ENCODE peak calls at places on chromosomes 1 and 21, in five cellular contexts. R, L, W, J and D are unnamed samples.
A peak's percentile ranks its signal among the peaks of the same experiment; 100 is the strongest.

GRCh38 chr1:5794279-5794678 is 197.9 kb downstream of the NPHP4 start:
- DNase-seq in R (no peak), L (no peak), W (no peak), J (no peak), D (no peak)

GRCh38 chr1:42940851-42941639 is 17.6 kb downstream of the SLC2A1 start:
- DNase-seq in R (no peak), L (no peak), W (peak; percentile 72), J (peak; percentile 100), D (peak; percentile 92)

GRCh38 chr1:111707906-111708305 is 31.3 kb downstream of the INKA2 start:
- DNase-seq in R (no peak), L (no peak), W (no peak), J (peak; percentile 29), D (peak; percentile 43)

GRCh38 chr1:37479255-37480124 is 5.1 kb downstream of the ZC3H12A start:
- DNase-seq in R (peak; percentile 87), L (peak; percentile 62), W (peak; percentile 96), J (peak; percentile 88), D (peak; percentile 93)

GRCh38 chr21:42474982-42475381 is 21.0 kb downstream of the RSPH1 start:
- DNase-seq in R (no peak), L (no peak), W (no peak), J (no peak), D (no peak)

GRCh38 chr1:118900643-118901440 is 87.3 kb downstream of the TBX15 start:
- DNase-seq in R (no peak), L (no peak), W (no peak), J (no peak), D (no peak)

GRCh38 chr1:38029725-38030511 is 16.7 kb downstream of the POU3F1 start:
- DNase-seq in R (no peak), L (no peak), W (peak; percentile 75), J (peak; percentile 78), D (peak; percentile 72)

GRCh38 chr1:111290104-111290503 is 547 bp upstream of the CHIA start:
- DNase-seq in R (no peak), L (no peak), W (no peak), J (no peak), D (no peak)

GRCh38 chr1:58746757-58747156 is 37.1 kb downstream of the JUN start:
- DNase-seq in R (no peak), L (no peak), W (no peak), J (peak; percentile 51), D (peak; percentile 46)

GRCh38 chr1:109649380-109649987 is 6.4 kb upstream of the GSTM4 start:
- DNase-seq in R (no peak), L (no peak), W (no peak), J (peak; percentile 34), D (peak; percentile 75)

GRCh38 chr1:94044290-94044790 is 76.6 kb downstream of the ABCA4 start:
- DNase-seq in R (peak; percentile 78), L (no peak), W (no peak), J (no peak), D (no peak)

GRCh38 chr1:18170444-18170843 is 62.8 kb downstream of the IGSF21 start:
- DNase-seq in R (no peak), L (no peak), W (no peak), J (no peak), D (no peak)

GRCh38 chr1:164628758-164629157 is 69.8 kb downstream of the PBX1 start:
- DNase-seq in R (no peak), L (no peak), W (no peak), J (no peak), D (no peak)

GRCh38 chr1:41963636-41964035 is 44.9 kb upstream of the HIVEP3 start:
- DNase-seq in R (no peak), L (no peak), W (no peak), J (no peak), D (peak; percentile 20)

GRCh38 chr1:220113136-220113695 is 19.3 kb downstream of the IARS2 start:
- DNase-seq in R (no peak), L (no peak), W (peak; percentile 18), J (no peak), D (peak; percentile 63)

GRCh38 chr1:109476825-109477224 is 6.9 kb upstream of the ATXN7L2 start:
- DNase-seq in R (no peak), L (no peak), W (no peak), J (no peak), D (peak; percentile 51)

GRCh38 chr1:21814241-21814918 is 2.3 kb downstream of the LDLRAD2 start:
- DNase-seq in R (no peak), L (no peak), W (peak; percentile 64), J (peak; percentile 19), D (no peak)

GRCh38 chr1:33328817-33329216 is 7.9 kb upstream of the A3GALT2 start:
- DNase-seq in R (no peak), L (no peak), W (no peak), J (no peak), D (no peak)

GRCh38 chr1:8089535-8090228 is 63.6 kb upstream of the ERRFI1 start:
- DNase-seq in R (no peak), L (no peak), W (peak; percentile 9), J (peak; percentile 58), D (peak; percentile 73)

GRCh38 chr1:51962486-51963356 is 27.8 kb downstream of the RAB3B start:
- DNase-seq in R (no peak), L (no peak), W (no peak), J (no peak), D (no peak)

GRCh38 chr1:186404454-186405051 is 28.9 kb downstream of the ODR4 start:
- DNase-seq in R (no peak), L (no peak), W (peak; percentile 47), J (peak; percentile 47), D (peak; percentile 78)

GRCh38 chr1:59422921-59423575 is 126.2 kb downstream of the FGGY start:
- DNase-seq in R (no peak), L (no peak), W (peak; percentile 57), J (no peak), D (peak; percentile 66)

GRCh38 chr1:8091691-8092090 is 65.6 kb upstream of the ERRFI1 start:
- DNase-seq in R (no peak), L (no peak), W (no peak), J (peak; percentile 69), D (no peak)

GRCh38 chr1:229768232-229768631 is 142.2 kb downstream of the URB2 start:
- DNase-seq in R (no peak), L (no peak), W (no peak), J (no peak), D (no peak)

GRCh38 chr1:226672217-226672838 is 66.8 kb downstream of the ITPKB start:
- DNase-seq in R (no peak), L (no peak), W (no peak), J (no peak), D (no peak)

GRCh38 chr1:227786673-227787512 is 28.6 kb upstream of the PRSS38 start:
- DNase-seq in R (no peak), L (no peak), W (no peak), J (no peak), D (no peak)

GRCh38 chr1:85279463-85280080 is 3.1 kb upstream of the BCL10 start:
- DNase-seq in R (no peak), L (no peak), W (no peak), J (no peak), D (no peak)
- H3K4me3 ChIP-seq in R (no peak overlapping the region), L (no peak overlapping the region), W (no peak overlapping the region), J (no peak overlapping the region), D (peak overlapping the region; percentile 21)

DNA sequence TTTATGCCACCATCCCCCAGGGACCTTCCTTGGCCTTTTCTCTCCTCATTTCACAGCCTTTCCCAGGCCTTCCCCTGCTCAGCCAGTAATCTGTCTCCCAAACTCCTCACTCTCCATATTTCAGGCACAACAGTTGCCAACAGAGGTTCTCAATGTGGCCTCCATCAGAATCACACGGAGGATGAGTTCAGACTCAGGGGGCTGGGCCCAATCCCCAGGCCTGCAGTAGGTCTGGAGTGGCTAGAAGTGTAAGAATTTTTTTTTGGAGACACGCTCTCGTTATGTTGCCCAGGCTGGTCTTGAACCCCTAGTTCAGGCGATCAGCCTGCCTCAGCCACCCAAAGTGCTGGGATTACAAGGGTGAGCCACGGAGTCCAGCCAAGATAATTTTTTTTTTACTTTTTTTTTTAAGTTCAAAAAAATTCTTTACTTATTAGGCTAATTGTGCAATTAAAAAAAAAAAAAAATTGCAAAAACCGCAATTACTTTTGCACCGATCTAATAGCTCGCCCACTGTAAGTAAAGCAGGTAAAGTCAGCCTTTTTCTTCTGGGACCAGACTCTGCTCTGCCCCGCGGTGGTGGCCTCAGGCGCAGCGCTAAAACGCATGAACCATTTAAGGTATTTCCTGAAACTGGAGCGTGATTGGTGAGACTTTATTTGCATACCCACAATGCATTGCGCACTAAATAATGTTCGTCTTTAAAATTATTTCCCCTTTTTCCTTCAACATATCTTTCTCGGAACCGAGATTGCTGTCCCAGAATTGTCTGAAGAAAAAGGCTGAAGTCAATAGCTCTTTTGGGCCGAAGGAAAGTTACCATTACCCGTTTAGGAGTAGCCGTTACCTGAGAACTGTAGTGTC is 18.7 kb downstream of the KIAA2013 start:
- DNase-seq in R (peak; percentile 94), L (peak; percentile 82), W (peak; percentile 96), J (peak; percentile 89), D (peak; percentile 94)
- TF ChIP-seq CTCF in R (peak; percentile 51), L (peak; percentile 65), W (peak; percentile 80), J (peak; percentile 83), D (peak; percentile 85)

DNA sequence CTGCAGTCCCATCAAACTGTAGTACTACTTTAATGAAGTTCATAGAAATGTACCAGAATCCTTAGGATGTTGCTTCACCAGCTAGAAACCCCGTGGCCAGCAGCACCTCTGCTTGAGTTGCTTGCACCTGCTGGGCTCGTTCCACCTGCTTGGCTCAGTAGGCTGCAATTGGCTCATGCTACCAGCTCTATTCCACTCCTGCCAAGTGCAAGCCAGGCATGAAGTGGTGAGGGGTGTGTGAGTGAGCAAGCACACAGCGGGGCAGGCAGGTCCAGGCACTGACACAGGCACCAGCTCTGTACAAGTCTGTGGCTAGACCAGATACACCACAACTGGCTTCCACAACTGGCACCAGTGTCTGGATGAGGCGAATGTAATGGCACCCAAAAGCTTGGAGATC is 209.9 kb downstream of the AMY1C start:
- DNase-seq in R (peak; percentile 25), L (no peak), W (no peak), J (no peak), D (no peak)
- H3K4me3 ChIP-seq in R (no peak overlapping the region), L (no peak overlapping the region), W (no peak overlapping the region), J (no peak overlapping the region), D (no peak overlapping the region)

GRCh38 chr1:234609528-234610042 is 393 bp downstream of the IRF2BP2 start:
- DNase-seq in R (no peak), L (no peak), W (no peak), J (no peak), D (no peak)

GRCh38 chr1:234607091-234608025 is 2.6 kb downstream of the IRF2BP2 start:
- DNase-seq in R (peak; percentile 72), L (no peak), W (no peak), J (peak; percentile 43), D (peak; percentile 44)

GRCh38 chr1:234606731-234607090 is 3.3 kb downstream of the IRF2BP2 start:
- DNase-seq in R (no peak), L (no peak), W (no peak), J (no peak), D (no peak)

GRCh38 chr1:234608720-234609527 is 1.1 kb downstream of the IRF2BP2 start:
- DNase-seq in R (peak; percentile 81), L (peak; percentile 55), W (peak; percentile 76), J (peak; percentile 57), D (peak; percentile 42)

DNA sequence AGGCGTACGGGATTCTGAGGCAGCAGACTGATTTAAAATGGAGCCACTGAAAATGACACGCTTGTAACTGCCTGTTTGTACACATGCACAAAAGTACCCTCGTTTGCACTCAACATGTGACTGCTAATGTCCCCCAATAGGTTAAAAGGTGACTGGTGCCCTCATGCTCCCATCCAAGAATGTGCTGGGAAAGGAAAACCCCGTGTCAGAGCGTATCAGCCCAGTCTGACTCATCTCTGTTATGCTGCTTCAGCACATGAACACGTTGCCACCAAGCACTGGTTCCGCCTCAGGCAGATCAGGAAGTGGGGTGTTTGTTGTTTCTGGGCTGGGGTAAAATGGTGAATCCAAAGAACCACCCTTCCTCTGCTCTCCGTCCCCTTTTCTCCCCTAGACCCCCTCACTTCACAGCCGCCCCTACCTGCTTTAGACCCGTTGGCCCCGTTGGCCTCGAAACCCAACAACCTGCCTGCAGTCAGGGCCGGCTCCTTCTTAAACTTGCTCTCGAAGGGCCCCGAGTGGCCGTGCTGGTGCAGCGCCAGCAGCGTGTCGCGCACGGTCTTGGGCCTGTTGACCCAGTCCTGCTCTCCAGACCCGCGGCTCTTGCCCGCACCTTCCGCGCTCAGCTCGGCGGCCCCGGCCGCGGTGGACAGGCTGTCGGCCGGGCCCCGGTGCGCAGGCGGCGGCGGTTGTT is 1.8 kb downstream of the IRF2BP2 start:
- DNase-seq in R (peak; percentile 81), L (peak; percentile 63), W (peak; percentile 87), J (peak; percentile 93), D (peak; percentile 96)
- TF ChIP-seq CTCF in R (no peak), L (no peak), W (no peak), J (no peak), D (no peak)